ENCODE peak calls at places on chromosome 1, in six cellular contexts. U is Panc1; V is stimulated activated CD8-positive, alpha-beta memory T cell treated with anti-CD3 and anti-CD28 coated beads, Interleukin-15, amount 100 ng/mL, for 24 hours; J is GM12891; L is LoVo; B is stimulated activated CD4-positive, alpha-beta T cell treated with anti-CD3 and anti-CD28 coated beads, Interleukin-2, amount 100 ng/mL, for 24 hours. Y is an unnamed sample.

GRCh38 chr1:9181176-9181906 is 52.4 kb upstream of the GPR157 start:
- DNase-seq in B (peak), L (peak), U (no peak), V (peak), J (peak), Y (peak)

GRCh38 chr1:36475341-36475740 is 7.4 kb downstream of the CSF3R start:
- DNase-seq in J (no peak), B (no peak), U (no peak), V (no peak), L (no peak), Y (no peak)

GRCh38 chr1:115127539-115127938 is 38.2 kb upstream of the TSPAN2 start:
- DNase-seq in V (no peak), J (no peak), B (no peak), L (no peak), U (no peak), Y (no peak)

GRCh38 chr1:7549277-7549676 is 221.8 kb upstream of the VAMP3 start:
- DNase-seq in V (no peak), U (peak), B (peak), L (peak), J (no peak), Y (no peak)

GRCh38 chr1:201739492-201740085 is 89.4 kb upstream of the IPO9 start:
- DNase-seq in B (peak), V (peak), L (peak), U (no peak), J (peak), Y (no peak)

GRCh38 chr1:89525169-89525855 is 683 bp downstream of the LRRC8B start:
- DNase-seq in V (peak), B (peak), U (no peak), L (peak), J (no peak), Y (no peak)

GRCh38 chr1:112337028-112337531 is 58.9 kb upstream of the CTTNBP2NL start:
- DNase-seq in V (no peak), L (peak), J (no peak), U (peak), B (no peak), Y (no peak)

GRCh38 chr1:172220376-172220775 is 200.1 kb upstream of the C1orf105 start:
- DNase-seq in U (no peak), J (no peak), V (no peak), L (no peak), B (no peak), Y (no peak)

GRCh38 chr1:15371610-15372539 is 37.8 kb upstream of the EFHD2 start:
- DNase-seq in U (no peak), L (no peak), V (no peak), J (no peak), B (no peak), Y (no peak)

GRCh38 chr1:200090252-200091159 is 63.0 kb downstream of the NR5A2 start:
- DNase-seq in J (no peak), B (no peak), V (no peak), U (no peak), L (no peak), Y (no peak)

GRCh38 chr1:5770981-5771765 is 221.1 kb downstream of the NPHP4 start:
- DNase-seq in U (no peak), B (no peak), J (no peak), V (no peak), L (no peak), Y (no peak)

GRCh38 chr1:18119289-18119688 is 11.7 kb downstream of the IGSF21 start:
- DNase-seq in B (no peak), V (no peak), U (no peak), J (no peak), L (no peak), Y (no peak)

GRCh38 chr1:107572674-107573205 is 392.2 kb downstream of the VAV3 start:
- DNase-seq in J (no peak), B (no peak), V (no peak), L (peak), U (no peak), Y (no peak)

GRCh38 chr1:206464456-206464964 is 5.8 kb upstream of the IKBKE start:
- DNase-seq in L (no peak), B (no peak), V (no peak), J (no peak), U (no peak), Y (no peak)

GRCh38 chr1:67939176-67939751 is 106.0 kb upstream of the GNG12 start:
- DNase-seq in L (no peak), V (no peak), J (no peak), U (no peak), B (no peak), Y (no peak)

GRCh38 chr1:19344372-19344810 is 32.3 kb downstream of the SLC66A1 start:
- DNase-seq in V (no peak), L (peak), U (no peak), J (peak), B (peak), Y (peak)

GRCh38 chr1:201546093-201546492 is 7.2 kb downstream of the NAV1 start:
- DNase-seq in L (no peak), J (no peak), B (no peak), V (no peak), U (no peak), Y (no peak)

GRCh38 chr1:1628656-1629429 is 3.1 kb upstream of the MMP23B start:
- DNase-seq in V (no peak), J (peak), U (no peak), B (peak), L (no peak), Y (peak)